ENCODE peak calls at places on chromosomes 5 and 9, in four cellular contexts. One of them, this sample, is unnamed.

GRCh38 chr5:133235696-133236426 is 184.0 kb downstream of the HSPA4 start:
- DNase-seq in HepG2: no peak
- DNase-seq in K562: no peak
- DNase-seq in GM12878: no peak
- DNase-seq in this sample: no peak

GRCh38 chr5:3993856-3994473 is 398.3 kb downstream of the IRX1 start:
- DNase-seq in HepG2: no peak
- DNase-seq in K562: no peak
- DNase-seq in GM12878: no peak
- DNase-seq in this sample: no peak

GRCh38 chr5:72178910-72179815 is 71.9 kb downstream of the MAP1B start:
- DNase-seq in HepG2: no peak
- DNase-seq in K562: no peak
- DNase-seq in GM12878: no peak
- DNase-seq in this sample: no peak

GRCh38 chr5:174572591-174572990 is 151.8 kb upstream of the MSX2 start:
- DNase-seq in HepG2: no peak
- DNase-seq in K562: no peak
- DNase-seq in GM12878: no peak
- DNase-seq in this sample: no peak

GRCh38 chr9:127758843-127759242 is 19.6 kb downstream of the SH2D3C start:
- DNase-seq in HepG2: no peak
- DNase-seq in K562: peak; percentile 50
- DNase-seq in GM12878: no peak
- DNase-seq in this sample: no peak

GRCh38 chr5:9239071-9239470 is 306.8 kb downstream of the SEMA5A start:
- DNase-seq in HepG2: no peak
- DNase-seq in K562: no peak
- DNase-seq in GM12878: no peak
- DNase-seq in this sample: no peak

GRCh38 chr9:79570449-79571308 is 1.1 kb upstream of the TLE4 start:
- DNase-seq in HepG2: no peak
- DNase-seq in K562: peak; percentile 16
- DNase-seq in GM12878: no peak
- DNase-seq in this sample: peak; percentile 57

GRCh38 chr5:593511-593910 is 18.6 kb upstream of the CEP72 start:
- DNase-seq in HepG2: no peak
- DNase-seq in K562: no peak
- DNase-seq in GM12878: no peak
- DNase-seq in this sample: no peak

GRCh38 chr5:140239939-140240700 is 62.8 kb downstream of the PFDN1 start:
- DNase-seq in HepG2: peak; percentile 43
- DNase-seq in K562: peak; percentile 74
- DNase-seq in GM12878: no peak
- DNase-seq in this sample: peak; percentile 86

GRCh38 chr9:113641100-113641885 is 177.8 kb downstream of the RGS3 start:
- DNase-seq in HepG2: no peak
- DNase-seq in K562: no peak
- DNase-seq in GM12878: no peak
- DNase-seq in this sample: no peak

GRCh38 chr5:64971538-64971937 is 202.8 kb downstream of the CWC27 start:
- DNase-seq in HepG2: no peak
- DNase-seq in K562: no peak
- DNase-seq in GM12878: no peak
- DNase-seq in this sample: no peak

GRCh38 chr5:67081259-67081658 is 115.3 kb downstream of the CD180 start:
- DNase-seq in HepG2: no peak
- DNase-seq in K562: no peak
- DNase-seq in GM12878: no peak
- DNase-seq in this sample: no peak

GRCh38 chr5:67073045-67073444 is 123.6 kb downstream of the CD180 start:
- DNase-seq in HepG2: no peak
- DNase-seq in K562: no peak
- DNase-seq in GM12878: no peak
- DNase-seq in this sample: no peak

GRCh38 chr5:67082941-67083340 is 113.7 kb downstream of the CD180 start:
- DNase-seq in HepG2: no peak
- DNase-seq in K562: no peak
- DNase-seq in GM12878: no peak
- DNase-seq in this sample: no peak

DNA sequence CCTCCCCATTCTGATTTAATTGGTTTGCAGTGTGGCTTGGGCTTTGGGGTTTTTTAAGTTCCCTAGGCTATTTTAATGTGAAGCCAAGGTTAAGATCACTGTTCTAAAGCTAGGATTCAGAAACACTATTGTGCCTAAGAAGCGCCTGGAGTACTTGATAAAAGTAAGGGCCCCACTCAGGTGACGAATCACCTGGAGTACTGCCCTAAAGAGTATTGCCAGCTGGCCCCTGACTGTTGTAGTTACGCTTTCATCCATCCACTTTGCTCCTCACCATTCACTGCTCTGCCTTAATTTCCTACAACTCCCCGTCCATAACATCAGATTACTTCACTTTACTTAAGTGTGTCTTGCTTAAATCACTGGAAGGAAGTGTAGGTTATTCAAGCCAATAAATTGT is 119.3 kb downstream of the CD180 start:
- DNase-seq in HepG2: no peak
- DNase-seq in K562: no peak
- DNase-seq in GM12878: no peak
- DNase-seq in this sample: no peak
- TF ChIP-seq HDAC2 in HepG2: no peak
- TF ChIP-seq HDAC2 in K562: no peak
- TF ChIP-seq HDAC2 in GM12878: no peak
- TF ChIP-seq HDAC2 in this sample: no peak

DNA sequence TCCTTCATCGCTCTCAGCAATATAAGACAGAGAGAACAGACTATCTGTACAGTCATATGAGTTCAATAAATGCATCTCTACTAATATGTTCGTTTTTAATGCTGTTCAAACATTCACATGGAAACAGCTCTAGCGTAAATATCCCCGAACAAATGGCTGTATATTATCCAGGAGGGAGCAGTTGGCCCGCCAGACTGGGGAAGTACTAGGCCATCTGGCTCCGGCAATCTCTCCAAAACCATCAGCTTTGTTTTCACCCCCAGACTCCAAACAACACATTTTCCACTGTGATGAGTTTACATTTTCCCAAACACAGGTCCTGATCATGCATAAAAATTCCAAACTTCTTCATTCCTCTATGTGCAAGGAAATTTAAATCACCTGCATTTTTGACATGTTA is 8.7 kb downstream of the EBF1 start:
- DNase-seq in HepG2: no peak
- DNase-seq in K562: no peak
- DNase-seq in GM12878: no peak
- DNase-seq in this sample: no peak
- TF ChIP-seq ZNF274 in HepG2: no peak
- TF ChIP-seq ZNF274 in K562: no peak
- TF ChIP-seq ZNF274 in GM12878: no peak
- TF ChIP-seq ZNF274 in this sample: no peak

GRCh38 chr9:22308177-22308576 is 138.4 kb upstream of the DMRTA1 start:
- DNase-seq in HepG2: no peak
- DNase-seq in K562: no peak
- DNase-seq in GM12878: no peak
- DNase-seq in this sample: no peak

GRCh38 chr9:22307013-22307711 is 139.5 kb upstream of the DMRTA1 start:
- DNase-seq in HepG2: peak; percentile 43
- DNase-seq in K562: no peak
- DNase-seq in GM12878: no peak
- DNase-seq in this sample: no peak
- TF ChIP-seq HDAC2 in HepG2: no peak
- TF ChIP-seq HDAC2 in K562: no peak
- TF ChIP-seq HDAC2 in GM12878: no peak
- TF ChIP-seq HDAC2 in this sample: no peak

GRCh38 chr9:36749461-36749860 is 176.8 kb downstream of the MELK start:
- DNase-seq in HepG2: no peak
- DNase-seq in K562: no peak
- DNase-seq in GM12878: no peak
- DNase-seq in this sample: no peak
- TF ChIP-seq ZNF274 in HepG2: no peak
- TF ChIP-seq ZNF274 in K562: no peak
- TF ChIP-seq ZNF274 in GM12878: no peak
- TF ChIP-seq ZNF274 in this sample: no peak

DNA sequence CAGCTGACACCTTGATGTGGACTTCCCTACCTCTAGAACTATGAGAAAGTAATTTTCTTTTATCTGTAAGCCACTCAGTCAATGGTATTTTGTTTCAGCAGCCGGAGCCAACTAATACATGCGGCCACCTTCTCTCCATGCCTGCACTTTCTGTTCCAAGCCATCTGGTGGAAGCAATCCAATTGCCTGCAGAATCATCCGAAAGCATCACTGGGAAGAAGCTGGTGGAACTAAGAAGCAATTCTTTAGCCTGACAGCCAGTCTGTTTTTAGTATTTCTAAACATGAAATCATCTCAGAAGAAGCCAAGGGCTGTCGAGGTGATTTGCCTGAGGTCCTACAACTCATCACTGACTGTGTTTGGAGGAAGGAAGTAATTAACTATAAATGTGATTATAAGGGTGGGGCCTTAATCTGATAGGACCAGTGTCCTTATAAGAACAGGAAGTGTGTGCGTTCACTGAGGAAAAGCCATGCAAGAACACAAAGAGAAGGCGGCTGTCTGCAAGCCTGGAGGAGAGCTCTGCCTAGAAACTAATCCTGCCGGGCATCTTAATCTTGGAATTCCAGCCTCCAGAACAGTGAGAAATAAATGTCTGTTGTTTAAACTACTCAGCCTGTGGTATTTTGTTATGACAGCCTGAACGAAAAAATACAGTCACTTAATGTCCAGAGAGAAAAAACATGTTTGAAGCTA is 49.1 kb downstream of the NXNL2 start:
- DNase-seq in HepG2: no peak
- DNase-seq in K562: no peak
- DNase-seq in GM12878: no peak
- DNase-seq in this sample: no peak
- TF ChIP-seq HDAC2 in HepG2: no peak
- TF ChIP-seq HDAC2 in K562: no peak
- TF ChIP-seq HDAC2 in GM12878: no peak
- TF ChIP-seq HDAC2 in this sample: no peak

DNA sequence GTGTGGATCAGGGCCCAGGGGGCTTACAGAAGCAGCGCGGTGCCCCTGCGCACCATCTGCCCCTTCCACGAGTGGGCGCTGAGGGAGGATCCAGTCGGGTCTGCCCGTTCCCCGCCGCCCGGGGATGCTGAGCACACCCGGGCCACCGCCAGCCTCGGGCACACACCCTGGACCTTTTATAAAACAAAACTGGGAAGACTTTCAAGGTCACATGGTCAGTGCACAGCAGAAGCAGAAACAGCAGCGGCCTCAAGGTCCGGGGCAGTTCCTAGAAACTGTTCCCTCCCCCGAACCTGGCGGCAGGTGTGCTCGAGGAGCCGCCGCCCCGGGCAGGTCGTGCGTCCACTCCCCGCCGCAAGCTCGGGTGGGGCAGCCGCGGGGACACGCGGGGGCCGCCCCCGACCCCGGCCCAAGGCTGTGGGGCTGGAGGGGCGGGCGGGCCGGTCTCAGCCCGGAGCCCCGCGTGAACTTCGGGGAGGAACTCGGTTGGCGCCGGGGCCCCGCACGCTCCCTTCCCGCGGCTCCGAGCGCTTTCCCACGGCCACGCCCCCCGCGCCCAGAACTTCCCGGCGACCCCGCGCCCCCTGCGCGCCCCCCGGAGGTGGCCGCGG is 619 bp upstream of the PPP1R26 start:
- DNase-seq in HepG2: peak; percentile 45
- DNase-seq in K562: peak; percentile 62
- DNase-seq in GM12878: no peak
- DNase-seq in this sample: peak; percentile 64
- TF ChIP-seq ZNF274 in HepG2: no peak
- TF ChIP-seq ZNF274 in K562: no peak
- TF ChIP-seq ZNF274 in GM12878: no peak
- TF ChIP-seq ZNF274 in this sample: no peak

GRCh38 chr9:121169094-121169601 is 32.5 kb downstream of the RAB14 start:
- DNase-seq in HepG2: peak; percentile 5
- DNase-seq in K562: no peak
- DNase-seq in GM12878: no peak
- DNase-seq in this sample: no peak
- TF ChIP-seq HDAC2 in HepG2: no peak
- TF ChIP-seq HDAC2 in K562: no peak
- TF ChIP-seq HDAC2 in GM12878: no peak
- TF ChIP-seq HDAC2 in this sample: no peak

DNA sequence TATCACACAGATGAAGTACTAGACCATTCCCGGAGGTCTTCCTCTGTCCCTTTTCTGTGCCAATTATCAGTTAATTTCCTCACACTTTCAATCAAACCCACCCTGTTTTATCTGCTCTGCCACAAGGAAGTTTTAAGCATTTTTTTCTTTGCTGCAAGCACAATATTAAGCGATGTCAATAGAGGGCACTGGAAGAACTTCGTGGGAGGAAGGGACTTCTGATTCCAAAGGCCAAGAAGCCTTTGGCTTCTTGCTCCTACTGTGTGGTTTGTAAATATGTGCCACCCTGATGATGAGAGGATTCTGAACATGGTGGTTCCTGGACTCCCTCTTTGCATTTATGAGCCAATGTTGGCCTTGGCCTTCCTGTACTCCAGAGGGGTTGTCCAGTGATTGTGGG is 1712.5 kb upstream of the C9orf72 start:
- DNase-seq in HepG2: no peak
- DNase-seq in K562: no peak
- DNase-seq in GM12878: no peak
- DNase-seq in this sample: no peak
- TF ChIP-seq ZNF274 in HepG2: no peak
- TF ChIP-seq ZNF274 in K562: no peak
- TF ChIP-seq ZNF274 in GM12878: no peak
- TF ChIP-seq ZNF274 in this sample: no peak

GRCh38 chr9:131273146-131273545 is 3.2 kb downstream of the FAM78A start:
- DNase-seq in HepG2: no peak
- DNase-seq in K562: peak; percentile 96
- DNase-seq in GM12878: no peak
- DNase-seq in this sample: no peak
- TF ChIP-seq HDAC2 in HepG2: no peak
- TF ChIP-seq HDAC2 in K562: no peak
- TF ChIP-seq HDAC2 in GM12878: no peak
- TF ChIP-seq HDAC2 in this sample: no peak